ENCODE peak calls at places on chromosome 12, in nine cellular contexts. W, N, L, U, I, P, Q, H and M are unnamed samples.

GRCh38 chr12:64160021-64160717 is 61.9 kb downstream of the KICS2 start:
- DNase-seq in W (no peak), L (no peak), N (no peak), H (no peak), Q (peak), U (peak), P (no peak), I (no peak), M (no peak)

GRCh38 chr12:94815958-94816357 is 165.6 kb upstream of the TMCC3 start:
- DNase-seq in U (no peak), L (no peak), H (no peak), Q (no peak), I (no peak), W (no peak), N (no peak), P (no peak), M (no peak)

GRCh38 chr12:101707131-101707782 is 9.8 kb downstream of the CHPT1 start:
- DNase-seq in W (no peak), L (no peak), N (no peak), Q (no peak), I (no peak), U (peak), H (no peak), P (no peak), M (no peak)

GRCh38 chr12:31387466-31387865 is 61.5 kb upstream of the SINHCAF start:
- DNase-seq in L (no peak), P (no peak), H (no peak), Q (no peak), U (no peak), N (no peak), I (no peak), W (no peak), M (no peak)

GRCh38 chr12:104182144-104182543 is 33.4 kb upstream of the TXNRD1 start:
- DNase-seq in I (peak), H (no peak), N (no peak), Q (peak), W (no peak), L (peak), P (no peak), U (peak), M (peak)

GRCh38 chr12:122148657-122149056 is 25.4 kb downstream of the IL31 start:
- DNase-seq in N (no peak), H (no peak), L (no peak), W (no peak), I (no peak), P (no peak), U (peak), Q (peak), M (no peak)

GRCh38 chr12:124730455-124730932 is 133.2 kb downstream of the SCARB1 start:
- DNase-seq in U (peak), P (no peak), Q (peak), I (no peak), N (no peak), L (peak), W (no peak), H (peak), M (peak)

GRCh38 chr12:41514907-41515306 is 326.8 kb downstream of the PDZRN4 start:
- DNase-seq in N (no peak), U (no peak), H (no peak), I (no peak), P (no peak), W (no peak), Q (no peak), L (no peak), M (no peak)

GRCh38 chr12:22271036-22271435 is 63.5 kb downstream of the ST8SIA1 start:
- DNase-seq in L (no peak), U (peak), Q (peak), W (no peak), P (no peak), H (no peak), I (no peak), N (no peak), M (no peak)

GRCh38 chr12:92701441-92701840 is 1.3 kb upstream of the PLEKHG7 start:
- DNase-seq in Q (peak), W (no peak), H (no peak), U (no peak), N (no peak), P (no peak), I (no peak), L (no peak), M (no peak)

GRCh38 chr12:54417712-54418440 is 1.2 kb downstream of the ITGA5 start:
- DNase-seq in I (no peak), P (no peak), H (no peak), N (no peak), L (peak), W (no peak), U (no peak), Q (no peak), M (peak)

GRCh38 chr12:64757778-64758177 is 1.4 kb downstream of the GNS start:
- DNase-seq in I (no peak), U (no peak), P (no peak), L (no peak), W (no peak), H (no peak), Q (no peak), N (no peak), M (no peak)

GRCh38 chr12:123059501-123059900 is 79.0 kb downstream of the ARL6IP4 start:
- DNase-seq in W (no peak), H (no peak), N (no peak), Q (no peak), L (no peak), P (no peak), I (no peak), U (no peak), M (no peak)

GRCh38 chr12:53953831-53954693 is 641 bp upstream of the HOXC12 start:
- DNase-seq in U (no peak), Q (no peak), L (no peak), I (no peak), W (no peak), P (no peak), N (no peak), H (no peak), M (no peak)

GRCh38 chr12:110223777-110224378 is 57.2 kb upstream of the ATP2A2 start:
- DNase-seq in U (peak), Q (no peak), L (no peak), I (no peak), H (no peak), W (no peak), N (no peak), P (no peak), M (no peak)

GRCh38 chr12:34291426-34291901 is 269.2 kb downstream of the ALG10 start:
- DNase-seq in L (no peak), Q (no peak), P (no peak), I (no peak), N (no peak), H (no peak), U (no peak), W (no peak), M (peak)

GRCh38 chr12:106291342-106291741 is 11.2 kb upstream of the TCP11L2 start:
- DNase-seq in I (no peak), H (peak), L (no peak), Q (no peak), N (no peak), W (no peak), U (no peak), P (no peak), M (no peak)

GRCh38 chr12:107670999-107671643 is 14.5 kb upstream of the PWP1 start:
- DNase-seq in H (no peak), P (no peak), L (no peak), Q (no peak), U (peak), W (peak), I (no peak), N (no peak), M (no peak)

GRCh38 chr12:2743478-2743877 is 51.3 kb upstream of the FKBP4 start:
- DNase-seq in H (no peak), U (no peak), Q (no peak), W (no peak), N (no peak), I (no peak), P (no peak), L (no peak), M (no peak)